ENCODE peak calls at places on chromosome 13, in nine cellular contexts. A, J, Q, Z, G, V, R, W and K are unnamed samples.

GRCh38 chr13:35283856-35284255 is 192.6 kb downstream of the MAB21L1 start:
- DNase-seq in Q (no peak), A (no peak), V (no peak), J (no peak), R (no peak), G (no peak), Z (no peak), W (no peak), K (no peak)

GRCh38 chr13:43377149-43377548 is 353.8 kb downstream of the DNAJC15 start:
- DNase-seq in J (no peak), G (no peak), R (no peak), V (no peak), W (peak; percentile 66), A (no peak), Q (no peak), Z (no peak), K (no peak)

GRCh38 chr13:114112231-114112825 is 20.1 kb downstream of the RASA3 start:
- DNase-seq in A (no peak), Q (no peak), J (peak; percentile 43), G (peak; percentile 67), W (peak; percentile 55), R (no peak), Z (no peak), V (no peak), K (no peak)

GRCh38 chr13:92175330-92175729 is 776.9 kb downstream of the GPC5 start:
- DNase-seq in Q (no peak), A (no peak), Z (no peak), W (no peak), J (no peak), G (no peak), V (no peak), R (peak; percentile 9), K (peak; percentile 2)

GRCh38 chr13:20495087-20496023 is 30.3 kb downstream of the CRYL1 start:
- DNase-seq in Q (no peak), V (peak; percentile 50), A (peak; percentile 40), R (peak; percentile 57), W (no peak), Z (peak; percentile 65), G (no peak), J (no peak), K (peak; percentile 35)

GRCh38 chr13:22027561-22027960 is 356.7 kb downstream of the FGF9 start:
- DNase-seq in V (no peak), Q (no peak), J (no peak), R (no peak), Z (no peak), G (no peak), A (no peak), W (no peak), K (no peak)

GRCh38 chr13:43300817-43301216 is 277.4 kb downstream of the DNAJC15 start:
- DNase-seq in R (no peak), Q (no peak), J (no peak), Z (no peak), A (no peak), W (no peak), V (no peak), G (no peak), K (no peak)

GRCh38 chr13:97116754-97117153 is 105.4 kb upstream of the MBNL2 start:
- DNase-seq in V (no peak), W (no peak), Z (no peak), J (no peak), A (no peak), G (no peak), Q (no peak), R (no peak), K (no peak)

GRCh38 chr13:113584205-113584869 is at the start of gene TFDP1:
- DNase-seq in A (peak; percentile 63), W (peak; percentile 68), V (peak; percentile 79), J (peak; percentile 65), G (peak; percentile 90), R (peak; percentile 92), Q (peak; percentile 89), Z (peak; percentile 78), K (peak; percentile 95)

GRCh38 chr13:98207411-98207810 is 30.3 kb upstream of the RNF113B start:
- DNase-seq in G (no peak), W (no peak), Q (no peak), V (no peak), A (no peak), Z (no peak), J (no peak), R (no peak), K (no peak)

GRCh38 chr13:99034333-99035085 is 56.6 kb upstream of the DOCK9 start:
- DNase-seq in G (no peak), J (no peak), W (no peak), V (no peak), R (no peak), Q (no peak), Z (no peak), A (no peak), K (no peak)

GRCh38 chr13:112159575-112160547 is 92.9 kb downstream of the SOX1 start:
- DNase-seq in Q (no peak), G (no peak), R (no peak), J (peak; percentile 10), W (no peak), V (no peak), Z (no peak), A (no peak), K (no peak)

GRCh38 chr13:75181906-75182305 is 300.1 kb downstream of the TBC1D4 start:
- DNase-seq in Z (no peak), R (no peak), G (no peak), Q (no peak), V (no peak), A (no peak), J (no peak), W (no peak), K (no peak)

DNA sequence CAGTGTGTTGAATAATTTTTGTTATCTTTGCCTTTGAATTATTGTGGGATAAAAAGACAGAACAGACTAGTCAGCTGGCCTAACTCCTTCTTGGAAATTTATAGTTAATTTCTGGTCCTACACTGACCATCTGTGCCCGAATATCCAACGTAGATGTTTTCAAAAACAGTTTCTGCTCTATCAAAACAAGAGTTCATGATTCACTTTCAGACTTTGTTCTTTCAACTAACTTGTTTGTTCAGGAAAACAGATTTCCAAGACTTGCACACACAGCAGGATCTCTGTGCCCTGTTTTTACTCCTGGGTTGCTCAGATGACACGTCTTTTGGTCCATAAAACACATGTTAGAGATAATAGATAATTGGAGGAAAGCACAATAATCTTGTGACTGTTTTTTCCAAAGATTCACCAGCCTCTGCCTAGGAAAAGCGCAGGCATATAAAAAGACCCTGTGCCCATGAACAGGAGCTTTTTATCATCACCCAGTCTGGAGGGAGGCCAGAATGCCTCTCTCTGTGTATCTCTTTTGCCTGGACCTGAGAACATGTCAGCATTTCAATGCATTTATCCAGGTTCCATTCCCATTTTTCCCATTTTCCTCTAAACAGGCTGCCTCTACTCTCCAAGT is 218.0 kb downstream of the IRS2 start:
- DNase-seq in Z (no peak), J (no peak), V (no peak), G (no peak), W (no peak), Q (no peak), R (no peak), A (no peak), K (no peak)
- TF ChIP-seq POLR2A in Z (no peak), J (no peak), V (no peak), G (no peak), W (no peak), Q (no peak), R (no peak), A (no peak), K (no peak)

GRCh38 chr13:46104868-46105267 is at the start of gene CPB2:
- DNase-seq in Z (no peak), Q (no peak), J (no peak), R (no peak), W (no peak), V (no peak), A (no peak), G (no peak), K (no peak)
- TF ChIP-seq POLR2AphosphoS5 in Z (no peak), Q (no peak), J (no peak), R (no peak), W (no peak), V (no peak), A (no peak), G (no peak), K (no peak)

GRCh38 chr13:30735025-30735967 is at the start of gene ALOX5AP:
- DNase-seq in G (peak; percentile 84), J (no peak), A (peak; percentile 72), V (no peak), Q (peak; percentile 26), W (no peak), R (no peak), Z (peak; percentile 33), K (peak; percentile 42)
- TF ChIP-seq POLR2A in G (peak; percentile 38), J (no peak), A (peak; percentile 74), V (no peak), Q (peak; percentile 63), W (no peak), R (no peak), Z (no peak), K (peak; percentile 90)

DNA sequence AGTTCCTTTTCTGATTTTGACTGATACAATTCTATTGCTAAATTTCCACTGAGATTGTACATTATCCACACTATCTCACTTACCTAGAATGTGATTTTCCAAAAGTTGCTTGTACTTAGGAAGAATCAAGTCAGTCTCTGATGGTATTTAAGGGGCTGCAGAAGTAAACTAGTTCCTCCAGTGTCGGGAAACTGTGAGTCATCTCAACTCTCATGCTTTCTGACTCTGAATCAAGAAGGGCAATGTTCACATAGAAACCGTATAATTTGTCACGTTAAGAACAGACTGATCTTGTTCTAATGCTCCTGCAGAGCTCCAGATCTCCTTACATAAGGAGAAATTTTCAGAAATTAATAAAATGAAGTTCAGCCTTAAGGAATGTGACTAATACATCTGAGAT is 369.3 kb downstream of the KLF5 start:
- DNase-seq in Q (no peak), Z (no peak), J (no peak), A (no peak), V (peak; percentile 81), R (no peak), W (no peak), G (no peak), K (no peak)
- TF ChIP-seq POLR2AphosphoS5 in Q (no peak), Z (no peak), J (no peak), A (no peak), V (peak; percentile 37), R (no peak), W (no peak), G (no peak), K (no peak)

GRCh38 chr13:30053904-30054303 is 203.5 kb upstream of the UBL3 start:
- DNase-seq in G (no peak), Q (no peak), V (no peak), W (no peak), A (no peak), Z (no peak), J (no peak), R (no peak), K (no peak)

GRCh38 chr13:30047154-30047874 is 196.9 kb upstream of the UBL3 start:
- DNase-seq in Z (no peak), A (no peak), Q (no peak), G (no peak), W (no peak), V (no peak), R (no peak), J (no peak), K (no peak)

GRCh38 chr13:30049692-30050091 is 199.3 kb upstream of the UBL3 start:
- DNase-seq in J (no peak), Q (no peak), A (no peak), Z (no peak), R (peak; percentile 5), W (no peak), G (no peak), V (no peak), K (no peak)

GRCh38 chr13:30052127-30052526 is 201.7 kb upstream of the UBL3 start:
- DNase-seq in R (peak; percentile 3), W (no peak), A (no peak), V (no peak), J (no peak), G (no peak), Z (no peak), Q (no peak), K (no peak)

GRCh38 chr13:30051531-30052060 is 201.2 kb upstream of the UBL3 start:
- DNase-seq in G (no peak), Z (no peak), A (no peak), W (no peak), Q (no peak), V (no peak), R (no peak), J (no peak), K (no peak)
- TF ChIP-seq POLR2A in G (no peak), Z (no peak), A (no peak), W (no peak), Q (no peak), V (no peak), R (no peak), J (no peak), K (no peak)